ENCODE peak calls at places on chromosome 15, in ten cellular contexts. P is right lobe of liver, T is heart left ventricle, W is gastrocnemius medialis, J is GM12891, S is tibial nerve, H is adrenal gland, A is transverse colon, K is prostate gland, D is body of pancreas. I is an unnamed sample.

GRCh38 chr15:61222010-61222409 is 7.1 kb downstream of the RORA start:
- DNase-seq in P (no peak), T (no peak), W (no peak), J (no peak), S (no peak), H (no peak), A (no peak), K (no peak), D (no peak), I (no peak)

GRCh38 chr15:31031471-31032064 is 40.1 kb upstream of the MTMR10 start:
- DNase-seq in P (no peak), T (no peak), W (no peak), J (no peak), S (no peak), H (no peak), A (no peak), K (no peak), D (no peak), I (peak; percentile 17)

GRCh38 chr15:96309143-96309542 is 21.4 kb upstream of the NR2F2 start:
- DNase-seq in P (no peak), T (no peak), W (no peak), J (no peak), S (no peak), H (no peak), A (no peak), K (no peak), D (no peak), I (no peak)

GRCh38 chr15:78750566-78750965 is 60.7 kb downstream of the ADAMTS7 start:
- DNase-seq in P (no peak), T (no peak), W (peak; percentile 73), J (no peak), S (no peak), H (peak; percentile 46), A (no peak), K (no peak), D (peak; percentile 38), I (no peak)

GRCh38 chr15:80162059-80162554 is 9.3 kb downstream of the FAH start:
- DNase-seq in P (no peak), T (no peak), W (no peak), J (no peak), S (no peak), H (peak; percentile 56), A (no peak), K (peak; percentile 44), D (no peak), I (no peak)

GRCh38 chr15:85854345-85855097 is 59.8 kb upstream of the KLHL25 start:
- DNase-seq in P (no peak), T (peak; percentile 30), W (no peak), J (peak; percentile 53), S (no peak), H (peak; percentile 68), A (peak; percentile 24), K (peak; percentile 40), D (peak; percentile 47), I (peak; percentile 45)

GRCh38 chr15:61856295-61856694 is 204.0 kb downstream of the VPS13C start:
- DNase-seq in P (no peak), T (no peak), W (no peak), J (no peak), S (no peak), H (no peak), A (no peak), K (no peak), D (no peak), I (no peak)

GRCh38 chr15:47360296-47360695 is 357.0 kb upstream of the SEMA6D start:
- DNase-seq in P (no peak), T (no peak), W (no peak), J (no peak), S (no peak), H (no peak), A (no peak), K (no peak), D (no peak), I (no peak)

GRCh38 chr15:29671308-29671981 is 150.8 kb downstream of the TJP1 start:
- DNase-seq in P (no peak), T (no peak), W (no peak), J (no peak), S (no peak), H (no peak), A (no peak), K (no peak), D (peak; percentile 39), I (no peak)

GRCh38 chr15:35256141-35256540 is 171.0 kb upstream of the NANOGP8 start:
- DNase-seq in P (no peak), T (no peak), W (no peak), J (no peak), S (no peak), H (no peak), A (no peak), K (no peak), D (no peak), I (no peak)

GRCh38 chr15:32652178-32652577 is 10.7 kb downstream of the SCG5 start:
- DNase-seq in P (no peak), T (no peak), W (no peak), J (no peak), S (no peak), H (no peak), A (no peak), K (no peak), D (no peak), I (no peak)

GRCh38 chr15:63968122-63968524 is 78.2 kb downstream of the DAPK2 start:
- DNase-seq in P (no peak), T (no peak), W (peak; percentile 86), J (no peak), S (no peak), H (no peak), A (peak; percentile 10), K (no peak), D (no peak), I (no peak)

GRCh38 chr15:32671339-32672325 is 30.1 kb downstream of the SCG5 start:
- DNase-seq in P (no peak), T (no peak), W (no peak), J (no peak), S (no peak), H (no peak), A (no peak), K (no peak), D (no peak), I (no peak)

DNA sequence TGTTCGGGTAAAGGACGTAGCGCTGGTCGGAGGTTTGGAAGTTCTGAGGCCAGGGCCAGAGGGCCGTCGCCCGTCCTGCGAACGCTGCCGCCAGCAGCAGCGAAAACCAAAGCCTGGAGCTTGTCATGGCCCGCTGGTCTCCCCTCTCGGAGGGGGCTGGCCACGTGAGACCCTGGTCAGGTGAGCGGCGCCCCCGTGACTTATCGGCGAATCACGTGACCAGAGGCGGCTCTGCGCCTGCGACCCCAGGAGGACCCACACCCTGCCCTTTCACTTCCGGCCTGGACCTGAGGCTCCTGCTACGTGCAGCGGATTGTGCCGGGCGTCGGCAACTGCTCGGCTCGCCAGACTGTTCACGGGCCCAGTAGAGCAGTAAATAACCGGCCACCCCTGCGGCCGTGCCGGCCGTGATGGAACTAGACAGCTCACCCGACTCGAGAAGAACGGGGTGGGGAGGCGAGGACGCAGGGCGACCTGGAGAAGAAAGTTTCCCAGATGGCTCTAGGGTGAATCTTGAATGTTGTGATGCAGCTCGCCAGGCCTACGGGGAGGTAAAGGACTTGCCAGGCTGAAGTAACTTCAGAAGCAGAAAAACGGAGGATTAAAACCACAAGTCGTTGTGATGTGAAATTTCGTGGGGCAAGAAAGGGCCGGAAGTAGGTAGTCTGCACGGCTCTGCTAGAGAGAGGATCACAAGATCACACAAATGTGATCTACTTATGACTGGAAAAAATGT is at the start of gene HEXA:
- DNase-seq in P (peak; percentile 96), T (peak; percentile 98), W (peak; percentile 98), J (peak; percentile 91), S (peak; percentile 99), H (peak; percentile 98), A (peak; percentile 97), K (peak; percentile 93), D (peak; percentile 98), I (peak; percentile 75)
- TF ChIP-seq POLR2A in P (peak; percentile 76), T (no peak), W (peak; percentile 73), J (peak; percentile 93), S (peak; percentile 71), H (peak; percentile 90), A (peak; percentile 92), K (peak; percentile 70), D (peak; percentile 92), I (peak; percentile 87)

DNA sequence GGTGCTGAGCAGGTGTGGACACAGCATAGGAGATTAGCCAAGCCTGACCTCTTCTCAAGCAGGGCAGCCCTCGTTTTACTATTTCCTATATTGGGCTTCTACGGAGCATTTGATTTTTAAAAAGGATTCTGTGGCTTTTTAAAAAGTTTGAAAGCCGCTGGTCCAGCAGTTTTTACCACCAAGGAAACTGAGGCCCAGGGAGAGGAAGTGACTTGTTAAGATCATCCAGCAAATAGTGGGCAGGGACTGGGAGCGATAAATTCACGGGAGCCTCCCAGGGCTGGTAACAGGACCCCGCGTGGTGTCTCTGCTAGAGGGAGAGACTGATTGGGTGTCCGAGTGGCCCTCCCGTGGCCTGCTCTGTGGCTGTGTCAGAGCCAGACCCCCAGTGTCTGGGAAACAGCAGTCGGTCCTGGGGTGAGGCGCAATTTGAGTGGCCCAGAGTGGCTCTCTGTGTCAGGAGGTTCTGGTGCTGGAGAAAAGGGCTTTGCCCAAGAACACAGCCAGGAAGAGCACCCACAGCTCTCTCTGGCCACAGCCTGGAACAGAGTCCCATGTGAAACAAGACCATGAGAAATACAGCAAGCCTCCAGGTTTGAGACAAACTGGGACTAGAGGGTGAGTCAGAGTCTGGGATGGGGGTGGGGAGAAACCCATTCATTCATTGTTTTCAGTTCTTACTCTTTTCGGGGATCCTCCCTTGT is 4.2 kb downstream of the FURIN start:
- DNase-seq in P (no peak), T (no peak), W (peak; percentile 63), J (no peak), S (no peak), H (peak; percentile 56), A (no peak), K (no peak), D (peak; percentile 68), I (peak; percentile 79)
- TF ChIP-seq POLR2A in P (peak; percentile 38), T (no peak), W (peak; percentile 70), J (peak; percentile 78), S (no peak), H (peak; percentile 51), A (no peak), K (peak; percentile 56), D (peak; percentile 77), I (peak; percentile 31)

GRCh38 chr15:91108421-91108820 is 8.4 kb downstream of the SV2B start:
- DNase-seq in P (no peak), T (no peak), W (no peak), J (no peak), S (no peak), H (no peak), A (no peak), K (no peak), D (no peak), I (no peak)
- TF ChIP-seq POLR2A in P (no peak), T (no peak), W (no peak), J (no peak), S (no peak), H (no peak), A (no peak), K (no peak), D (no peak), I (no peak)

GRCh38 chr15:69154684-69155083 is 5.8 kb upstream of the GLCE start:
- DNase-seq in P (no peak), T (peak; percentile 37), W (no peak), J (no peak), S (no peak), H (no peak), A (no peak), K (no peak), D (no peak), I (no peak)
- TF ChIP-seq POLR2A in P (no peak), T (no peak), W (no peak), J (no peak), S (no peak), H (no peak), A (no peak), K (no peak), D (no peak), I (no peak)

GRCh38 chr15:75200765-75201608 is 695 bp upstream of the C15orf39 start:
- DNase-seq in P (peak; percentile 49), T (no peak), W (no peak), J (no peak), S (no peak), H (peak; percentile 51), A (peak; percentile 86), K (peak; percentile 43), D (peak; percentile 92), I (no peak)
- TF ChIP-seq POLR2A in P (no peak), T (no peak), W (no peak), J (no peak), S (no peak), H (no peak), A (peak; percentile 38), K (no peak), D (peak; percentile 42), I (no peak)

I was measured in H54.